ENCODE peak calls at places on chromosome 7, in eight cellular contexts. V is stimulated activated naive CD8-positive, alpha-beta T cell treated with anti-CD3 and anti-CD28 coated beads, Interleukin-15, Interleukin-2, amounts not matched to agents 100 U/mL and 50 U/mL, for 24 hours; P is germinal center; Z is progenitor cell of endocrine pancreas; Y is amniotic stem cell; G is NCI-H2081; H is iris pigment epithelial cell; I is AG10803. D is an unnamed sample.

GRCh38 chr7:156577645-156578577 is 62.7 kb upstream of the RNF32 start:
- DNase-seq in V (no peak), P (no peak), Z (no peak), Y (no peak), G (no peak), H (no peak), I (no peak), D (no peak)

GRCh38 chr7:135164357-135165021 is 6.0 kb downstream of the CYREN start:
- DNase-seq in V (no peak), P (no peak), Z (no peak), Y (no peak), G (no peak), H (no peak), I (no peak), D (no peak)

GRCh38 chr7:6268023-6268908 is 4.2 kb downstream of the CYTH3 start:
- DNase-seq in V (no peak), P (no peak), Z (no peak), Y (no peak), G (no peak), H (no peak), I (no peak), D (no peak)

GRCh38 chr7:101156866-101157589 is 2.8 kb downstream of the AP1S1 start:
- DNase-seq in V (no peak), P (no peak), Z (no peak), Y (no peak), G (no peak), H (no peak), I (no peak), D (no peak)

GRCh38 chr7:45469103-45469502 is 105.1 kb upstream of the ADCY1 start:
- DNase-seq in V (no peak), P (no peak), Z (no peak), Y (no peak), G (no peak), H (peak), I (no peak), D (peak)

GRCh38 chr7:139914306-139914747 is 85.3 kb downstream of the TBXAS1 start:
- DNase-seq in V (no peak), P (no peak), Z (no peak), Y (no peak), G (no peak), H (peak), I (peak), D (peak)

GRCh38 chr7:33108591-33108930 is 643 bp downstream of the RP9 start:
- DNase-seq in V (peak), P (no peak), Z (no peak), Y (no peak), G (no peak), H (no peak), I (peak), D (no peak)

GRCh38 chr7:49580000-49580399 is 193.4 kb upstream of the VWC2 start:
- DNase-seq in V (no peak), P (no peak), Z (no peak), Y (no peak), G (no peak), H (no peak), I (no peak), D (no peak)

GRCh38 chr7:79820387-79820786 is 314.2 kb upstream of the GNAI1 start:
- DNase-seq in V (no peak), P (no peak), Z (no peak), Y (no peak), G (peak), H (peak), I (peak), D (peak)

GRCh38 chr7:32658034-32658944 is 163.0 kb downstream of the AVL9 start:
- DNase-seq in V (no peak), P (no peak), Z (no peak), Y (no peak), G (no peak), H (peak), I (no peak), D (peak)

GRCh38 chr7:155618708-155619633 is 25.5 kb upstream of the RBM33 start:
- DNase-seq in V (no peak), P (no peak), Z (no peak), Y (no peak), G (no peak), H (peak), I (no peak), D (peak)

GRCh38 chr7:28921822-28922221 is 36.3 kb downstream of the TRIL start:
- DNase-seq in V (peak), P (peak), Z (peak), Y (peak), G (peak), H (peak), I (peak), D (peak)

GRCh38 chr7:85497999-85498398 is 311.1 kb upstream of the SEMA3D start:
- DNase-seq in V (no peak), P (no peak), Z (no peak), Y (no peak), G (no peak), H (peak), I (no peak), D (no peak)

GRCh38 chr7:128055668-128056067 is 24.4 kb upstream of the LRRC4 start:
- DNase-seq in V (no peak), P (no peak), Z (no peak), Y (no peak), G (no peak), H (no peak), I (peak), D (no peak)

GRCh38 chr7:37683263-37684120 is at the start of gene GPR141:
- DNase-seq in V (no peak), P (peak), Z (no peak), Y (no peak), G (no peak), H (no peak), I (no peak), D (no peak)

GRCh38 chr7:130458256-130458655 is 17.4 kb upstream of the CEP41 start:
- DNase-seq in V (no peak), P (no peak), Z (no peak), Y (no peak), G (no peak), H (no peak), I (no peak), D (no peak)

GRCh38 chr7:151291206-151291605 is 42.7 kb upstream of the SMARCD3 start:
- DNase-seq in V (no peak), P (no peak), Z (no peak), Y (no peak), G (no peak), H (no peak), I (no peak), D (no peak)

GRCh38 chr7:95723583-95724180 is 48.7 kb upstream of the DYNC1I1 start:
- DNase-seq in V (no peak), P (peak), Z (peak), Y (no peak), G (peak), H (peak), I (peak), D (peak)